ENCODE peak calls at places on chromosomes 12 and 14, in seven cellular contexts. V is CD8-positive, alpha-beta memory T cell; M is naive thymus-derived CD8-positive, alpha-beta T cell; J is activated naive CD4-positive, alpha-beta T cell treated with anti-CD3 and anti-CD28 coated beads for 36 hours; G is activated T-cell treated with anti-CD3 and anti-CD28 coated beads for 1 hour; R is T-helper 1 cell; U is T follicular helper cell. O is an unnamed sample.

GRCh38 chr14:67932708-67933107 is 113.1 kb downstream of the RAD51B start:
- DNase-seq in R (no peak), V (no peak), J (no peak), U (no peak), M (no peak), G (no peak), O (no peak)

GRCh38 chr14:51472881-51473280 is 178.8 kb upstream of the FRMD6 start:
- DNase-seq in G (no peak), U (no peak), M (no peak), R (no peak), V (no peak), J (no peak), O (no peak)

GRCh38 chr12:53060721-53061276 is 10.9 kb downstream of the TNS2 start:
- DNase-seq in U (no peak), G (no peak), J (no peak), M (no peak), V (no peak), R (no peak), O (peak)

GRCh38 chr12:39127401-39127800 is 222.0 kb upstream of the CPNE8 start:
- DNase-seq in V (no peak), J (no peak), G (no peak), M (no peak), R (no peak), U (no peak), O (no peak)

GRCh38 chr12:123115409-123116111 is 35.3 kb downstream of the PITPNM2 start:
- DNase-seq in M (peak), G (no peak), R (no peak), U (no peak), J (peak), V (no peak), O (no peak)

GRCh38 chr14:95025941-95026340 is 131.4 kb downstream of the DICER1 start:
- DNase-seq in U (no peak), M (no peak), J (no peak), G (no peak), V (no peak), R (no peak), O (peak)

GRCh38 chr14:64910847-64911495 is 3.3 kb upstream of the CHURC1 start:
- DNase-seq in U (no peak), M (no peak), G (no peak), V (no peak), J (no peak), R (no peak), O (no peak)

GRCh38 chr14:90518941-90519256 is 122.1 kb downstream of the CALM1 start:
- DNase-seq in U (peak), G (peak), J (peak), R (peak), M (peak), V (peak), O (no peak)

GRCh38 chr12:41424651-41425050 is 236.5 kb downstream of the PDZRN4 start:
- DNase-seq in U (no peak), J (no peak), G (no peak), V (no peak), M (no peak), R (no peak), O (no peak)

GRCh38 chr12:118706437-118706836 is 274.9 kb upstream of the SRRM4 start:
- DNase-seq in V (no peak), M (no peak), G (no peak), U (no peak), R (no peak), J (no peak), O (no peak)

GRCh38 chr12:101042211-101042610 is 167.8 kb downstream of the SLC5A8 start:
- DNase-seq in G (no peak), J (no peak), M (no peak), R (no peak), U (no peak), V (no peak), O (no peak)

GRCh38 chr12:103583008-103583407 is 4.1 kb upstream of the STAB2 start:
- DNase-seq in V (no peak), M (no peak), U (no peak), R (no peak), G (no peak), J (no peak), O (no peak)

GRCh38 chr14:104264495-104265265 is 126.3 kb downstream of the KIF26A start:
- DNase-seq in R (no peak), G (no peak), V (no peak), J (no peak), U (no peak), M (no peak), O (no peak)

GRCh38 chr12:124361074-124361965 is 66.4 kb downstream of the RFLNA start:
- DNase-seq in G (no peak), U (no peak), R (no peak), J (no peak), M (no peak), V (no peak), O (peak)

GRCh38 chr14:56199095-56199975 is 81.1 kb downstream of the PELI2 start:
- DNase-seq in R (no peak), M (no peak), G (no peak), U (no peak), V (no peak), J (no peak), O (no peak)

GRCh38 chr12:8012910-8013309 is 19.6 kb upstream of the FOXJ2 start:
- DNase-seq in G (no peak), M (no peak), U (no peak), R (no peak), J (no peak), V (no peak), O (no peak)

GRCh38 chr14:94366146-94366887 is 22.1 kb downstream of the SERPINA1 start:
- DNase-seq in R (no peak), G (no peak), J (no peak), U (no peak), M (no peak), V (no peak), O (peak)

GRCh38 chr14:51070732-51071131 is 24.2 kb downstream of the TRIM9 start:
- DNase-seq in V (no peak), G (no peak), U (no peak), M (no peak), J (no peak), R (no peak), O (no peak)

GRCh38 chr12:117453961-117454360 is 92.5 kb upstream of the NOS1 start:
- DNase-seq in R (no peak), G (no peak), J (no peak), U (no peak), M (no peak), V (no peak), O (no peak)

GRCh38 chr12:31220061-31220460 is 105.9 kb downstream of the SINHCAF start:
- DNase-seq in M (no peak), V (no peak), J (no peak), G (no peak), U (no peak), R (no peak), O (no peak)

GRCh38 chr12:57896139-57896436 is 45.3 kb upstream of the ATP23 start:
- DNase-seq in V (no peak), M (no peak), J (no peak), U (no peak), R (no peak), G (no peak), O (no peak)

GRCh38 chr14:100372357-100373048 is 49.4 kb downstream of the SLC25A47 start:
- DNase-seq in M (no peak), R (no peak), U (no peak), V (no peak), J (no peak), G (no peak), O (no peak)

GRCh38 chr12:53781218-53781801 is 29.5 kb upstream of the CISTR start:
- DNase-seq in U (no peak), V (no peak), R (no peak), M (no peak), J (no peak), G (no peak), O (no peak)

GRCh38 chr12:116931665-116932064 is 20.9 kb downstream of the FBXW8 start:
- DNase-seq in U (no peak), M (no peak), V (no peak), J (no peak), G (no peak), R (no peak), O (no peak)

GRCh38 chr12:120252071-120252906 is 13.2 kb downstream of the PXN start:
- DNase-seq in R (peak), U (peak), V (peak), G (peak), J (peak), M (peak), O (no peak)

GRCh38 chr14:75249251-75249957 is 29.2 kb upstream of the FOS start:
- DNase-seq in U (peak), J (peak), M (peak), R (peak), V (peak), G (peak), O (no peak)

GRCh38 chr14:61342486-61342885 is 21.1 kb downstream of the PRKCH start:
- DNase-seq in G (peak), M (peak), J (peak), V (peak), U (peak), R (peak), O (no peak)

GRCh38 chr12:4819654-4820053 is 90.1 kb upstream of the KCNA1 start:
- DNase-seq in R (no peak), G (no peak), J (no peak), M (no peak), V (no peak), U (no peak), O (no peak)

GRCh38 chr12:62632521-62632920 is 165.9 kb downstream of the MON2 start:
- DNase-seq in R (no peak), V (no peak), G (no peak), J (no peak), M (no peak), U (no peak), O (peak)

GRCh38 chr14:47392351-47392750 is 283.1 kb downstream of the MDGA2 start:
- DNase-seq in G (no peak), R (no peak), U (no peak), V (no peak), J (no peak), M (no peak), O (no peak)

O was measured in left lobe of liver.